ENCODE peak calls at places on chromosomes 7 and 10, in seven cellular contexts. F, S, H, R, E, A and O are unnamed samples.

GRCh38 chr10:34758447-34758996 is 56.6 kb downstream of the PARD3 start:
- DNase-seq in F (no peak), S (peak), R (no peak), H (no peak), E (peak), A (peak), O (no peak)

GRCh38 chr7:51357821-51358220 is 41.2 kb upstream of the COBL start:
- DNase-seq in H (no peak), R (no peak), S (no peak), E (no peak), F (no peak), A (no peak), O (no peak)

GRCh38 chr10:102407641-102407943 is 11.0 kb downstream of the PSD start:
- DNase-seq in A (no peak), E (no peak), R (no peak), S (no peak), F (no peak), H (no peak), O (no peak)

GRCh38 chr10:97081621-97082235 is 104.0 kb downstream of the SLIT1 start:
- DNase-seq in R (peak), S (peak), A (peak), F (peak), H (peak), E (peak), O (peak)

GRCh38 chr7:30563326-30563942 is 31.2 kb upstream of the GARS1 start:
- DNase-seq in H (no peak), F (no peak), A (no peak), E (peak), R (no peak), S (no peak), O (no peak)

GRCh38 chr7:20839196-20839735 is 52.6 kb upstream of the SP8 start:
- DNase-seq in R (no peak), A (no peak), E (no peak), F (no peak), S (no peak), H (no peak), O (no peak)

GRCh38 chr10:91117496-91117895 is 103.0 kb upstream of the PCGF5 start:
- DNase-seq in E (no peak), A (no peak), H (no peak), R (no peak), F (no peak), S (no peak), O (no peak)

GRCh38 chr7:26865094-26865388 is 651 bp upstream of the SKAP2 start:
- DNase-seq in R (no peak), E (no peak), F (no peak), S (no peak), H (no peak), A (no peak), O (no peak)

GRCh38 chr7:50312589-50313162 is 8.2 kb downstream of the IKZF1 start:
- DNase-seq in S (no peak), A (no peak), E (no peak), H (no peak), F (no peak), R (no peak), O (no peak)

GRCh38 chr10:132928261-132928660 is 14.1 kb downstream of the CFAP46 start:
- DNase-seq in S (no peak), H (no peak), A (no peak), E (no peak), R (no peak), F (no peak), O (no peak)

GRCh38 chr7:131976411-131976810 is 420.0 kb upstream of the PODXL start:
- DNase-seq in S (no peak), A (no peak), H (no peak), E (no peak), F (no peak), R (no peak), O (no peak)

GRCh38 chr10:111338798-111339197 is 262.0 kb downstream of the ADRA2A start:
- DNase-seq in S (no peak), H (no peak), F (no peak), R (no peak), A (no peak), E (no peak), O (no peak)

GRCh38 chr7:123865517-123866117 is 20.6 kb downstream of the HYAL4 start:
- DNase-seq in H (no peak), A (peak), S (peak), F (peak), E (peak), R (peak), O (peak)

GRCh38 chr10:93719901-93720300 is 17.5 kb upstream of the FRA10AC1 start:
- DNase-seq in E (no peak), A (no peak), S (no peak), R (no peak), H (no peak), F (no peak), O (no peak)

GRCh38 chr7:87218941-87219544 is 489 bp downstream of the TMEM243 start:
- DNase-seq in F (peak), E (peak), S (peak), R (peak), A (peak), H (peak), O (peak)

GRCh38 chr10:71694567-71694968 is 25.0 kb downstream of the C10orf105 start:
- DNase-seq in E (no peak), R (no peak), H (no peak), F (no peak), A (no peak), S (no peak), O (no peak)

GRCh38 chr10:94762393-94762792 is at the start of gene CYP2C19:
- DNase-seq in F (no peak), S (no peak), R (no peak), H (no peak), A (no peak), E (no peak), O (no peak)

GRCh38 chr10:8600192-8600591 is 545.7 kb downstream of the GATA3 start:
- DNase-seq in S (no peak), R (no peak), F (no peak), H (no peak), E (no peak), A (no peak), O (peak)

GRCh38 chr10:89352039-89352597 is 24.3 kb downstream of the IFIT3 start:
- DNase-seq in A (peak), F (no peak), H (no peak), E (peak), R (no peak), S (peak), O (peak)

GRCh38 chr7:96800824-96801223 is 91.2 kb upstream of the SEM1 start:
- DNase-seq in E (no peak), R (no peak), H (no peak), A (no peak), F (no peak), S (no peak), O (no peak)

GRCh38 chr7:96800122-96800521 is 90.5 kb upstream of the SEM1 start:
- DNase-seq in E (no peak), A (no peak), S (no peak), H (no peak), R (no peak), F (no peak), O (no peak)
- H4K8ac ChIP-seq in E (no peak), A (no peak), S (no peak), H (no peak), R (no peak), F (no peak), O (no peak)

DNA sequence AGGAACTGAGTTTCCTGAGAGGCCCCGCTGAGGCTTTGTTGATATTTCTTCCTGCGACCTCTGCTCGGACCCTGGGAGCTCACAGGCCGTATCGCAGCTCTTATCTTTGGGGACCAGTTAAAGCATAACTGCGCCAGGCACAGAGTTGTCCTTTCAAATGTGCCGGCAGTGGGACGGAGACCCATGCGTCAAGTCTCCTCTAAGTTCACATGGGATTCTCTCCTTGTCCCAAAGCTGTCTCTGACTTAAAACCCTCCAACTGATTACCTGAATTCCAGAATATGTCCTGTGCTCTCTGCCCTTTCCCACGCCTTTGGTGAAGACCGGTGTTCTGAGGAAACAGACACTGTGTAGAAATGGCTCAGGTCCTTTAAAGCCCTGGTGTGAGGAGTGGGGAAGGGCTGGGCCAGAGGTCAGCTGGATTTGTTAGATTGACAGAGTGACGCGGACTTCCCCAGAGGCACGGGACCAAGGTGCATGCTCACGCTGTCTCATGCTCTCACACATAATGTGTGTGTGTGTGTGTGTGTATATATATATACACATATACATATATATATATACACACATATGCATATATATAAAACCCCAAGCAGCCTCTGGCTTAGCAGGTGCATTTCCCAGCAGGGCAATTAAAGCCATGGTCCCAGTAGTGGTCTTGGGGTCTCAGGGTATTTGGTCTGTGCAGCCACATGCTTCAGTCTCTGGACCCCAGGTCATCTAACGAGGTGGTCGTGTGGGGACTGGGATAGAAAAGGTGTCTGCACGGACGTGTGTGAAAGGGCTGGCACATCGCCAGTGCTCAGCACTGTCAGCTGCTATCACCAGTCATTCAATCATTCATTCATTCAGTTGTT is 170.0 kb downstream of the EGFR start:
- DNase-seq in H (no peak), E (no peak), F (no peak), R (no peak), A (no peak), S (no peak), O (peak)
- H3K9ac ChIP-seq in H (no peak), E (no peak), F (no peak), R (no peak), A (peak), S (no peak), O (no peak)

GRCh38 chr7:77335581-77335980 is 80.6 kb downstream of the GSAP start:
- DNase-seq in F (no peak), E (no peak), H (no peak), S (no peak), R (no peak), A (no peak), O (no peak)

GRCh38 chr7:77337456-77337990 is 78.6 kb downstream of the GSAP start:
- DNase-seq in F (no peak), E (peak), H (no peak), S (no peak), A (no peak), R (no peak), O (peak)

GRCh38 chr7:77339726-77340125 is 76.4 kb downstream of the GSAP start:
- DNase-seq in S (no peak), F (no peak), A (no peak), H (no peak), E (no peak), R (no peak), O (no peak)

GRCh38 chr7:77338260-77338659 is 77.9 kb downstream of the GSAP start:
- DNase-seq in S (no peak), A (no peak), R (no peak), E (no peak), F (no peak), H (no peak), O (peak)

GRCh38 chr7:77338883-77339629 is 77.1 kb downstream of the GSAP start:
- DNase-seq in F (no peak), S (peak), A (peak), H (no peak), E (peak), R (no peak), O (peak)
- H3K27ac ChIP-seq in F (no peak), S (no peak), A (no peak), H (no peak), E (no peak), R (no peak), O (no peak)

DNA sequence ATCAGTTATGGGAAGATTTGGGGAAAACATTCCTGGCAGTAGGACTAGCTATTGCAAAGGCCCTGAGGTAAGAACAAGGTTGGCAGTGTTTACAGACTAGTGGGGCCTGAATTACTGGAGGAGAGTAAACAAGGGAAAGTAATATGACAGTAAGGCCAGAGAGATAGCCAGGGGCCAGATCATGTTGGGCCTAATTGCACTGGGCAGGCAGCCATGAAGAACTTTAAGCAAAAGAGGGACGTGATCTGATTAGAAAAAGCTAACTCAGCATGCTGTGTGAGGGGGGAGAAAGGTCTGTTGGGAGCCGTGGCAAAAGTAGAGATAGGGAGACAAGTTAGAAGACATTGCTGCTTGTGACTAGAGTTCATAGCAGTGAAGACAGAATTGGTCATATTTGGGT is 9.2 kb downstream of the NUP42 start:
- DNase-seq in H (no peak), R (no peak), A (peak), S (no peak), F (no peak), E (no peak), O (no peak)
- H4K8ac ChIP-seq in H (no peak), R (no peak), A (no peak), S (no peak), F (no peak), E (no peak), O (no peak)

GRCh38 chr7:92614586-92615237 is 24.5 kb upstream of the FAM133B start:
- DNase-seq in S (no peak), E (peak), F (no peak), H (no peak), R (no peak), A (peak), O (no peak)

GRCh38 chr7:92611735-92612134 is 21.5 kb upstream of the FAM133B start:
- DNase-seq in A (no peak), H (no peak), R (no peak), E (no peak), F (no peak), S (no peak), O (no peak)

GRCh38 chr7:92613720-92614119 is 23.5 kb upstream of the FAM133B start:
- DNase-seq in H (no peak), R (no peak), F (no peak), A (no peak), E (no peak), S (no peak), O (no peak)

GRCh38 chr7:92612501-92612900 is 22.3 kb upstream of the FAM133B start:
- DNase-seq in S (no peak), F (no peak), H (no peak), R (no peak), A (no peak), E (peak), O (no peak)

GRCh38 chr7:92613214-92613613 is 23.0 kb upstream of the FAM133B start:
- DNase-seq in F (no peak), S (no peak), A (no peak), E (peak), R (no peak), H (no peak), O (no peak)
- H3K9ac ChIP-seq in F (no peak), S (no peak), A (peak), E (no peak), R (no peak), H (no peak), O (no peak)

GRCh38 chr7:111796671-111797070 is 234.4 kb upstream of the IMMP2L start:
- DNase-seq in S (peak), F (peak), A (peak), H (no peak), E (peak), R (no peak), O (peak)
- H3K27ac ChIP-seq in S (no peak), F (no peak), A (no peak), H (no peak), E (no peak), R (no peak), O (no peak)

GRCh38 chr7:37160656-37161055 is 288.0 kb downstream of the ELMO1 start:
- DNase-seq in A (no peak), S (no peak), R (no peak), E (no peak), H (no peak), F (no peak), O (no peak)

GRCh38 chr7:37162106-37162505 is 286.6 kb downstream of the ELMO1 start:
- DNase-seq in F (no peak), H (no peak), E (no peak), A (no peak), S (no peak), R (no peak), O (no peak)
- H4K8ac ChIP-seq in F (no peak), H (no peak), E (no peak), A (no peak), S (no peak), R (no peak), O (peak)